ENCODE peak calls at places on chromosomes 2 and 18, in seven cellular contexts. R is RWPE2, N is NCI-H1694 treated with DMSO at 0.1 percent for 48 hours, Z is NCI-H1105, C is AML-193, L is T-cell, P is amniotic stem cell. W is an unnamed sample.

GRCh38 chr2:44952143-44952805 is 10.8 kb downstream of the SIX3 start:
- DNase-seq in R (no peak), L (no peak), N (peak; percentile 21), P (no peak), Z (no peak), C (no peak), W (peak; percentile 87)

GRCh38 chr2:203732072-203732952 is 25.9 kb downstream of the CD28 start:
- DNase-seq in C (no peak), Z (no peak), L (no peak), R (no peak), N (no peak), P (no peak), W (no peak)

GRCh38 chr18:53795061-53795460 is 429.4 kb downstream of the MBD2 start:
- DNase-seq in P (no peak), C (no peak), N (no peak), L (no peak), Z (no peak), R (no peak), W (no peak)

GRCh38 chr18:64119916-64120315 is 29.0 kb downstream of the LINC00305 start:
- DNase-seq in N (peak; percentile 4), Z (peak; percentile 9), R (no peak), L (no peak), P (no peak), C (no peak), W (no peak)

GRCh38 chr2:36489296-36489695 is 108.7 kb downstream of the FEZ2 start:
- DNase-seq in P (peak; percentile 19), Z (no peak), C (no peak), N (no peak), L (no peak), R (no peak), W (peak; percentile 34)

GRCh38 chr2:3728104-3729054 is 25.0 kb downstream of the DCDC2C start:
- DNase-seq in Z (peak; percentile 28), L (no peak), N (peak; percentile 82), P (peak; percentile 17), R (no peak), C (peak; percentile 44), W (peak; percentile 44)

GRCh38 chr18:79637181-79637920 is 42.3 kb upstream of the CTDP1 start:
- DNase-seq in R (no peak), L (no peak), N (no peak), P (no peak), C (no peak), Z (no peak), W (no peak)

GRCh38 chr2:207772081-207772843 is 2.6 kb upstream of the FZD5 start:
- DNase-seq in N (no peak), Z (no peak), L (no peak), P (no peak), R (no peak), C (no peak), W (no peak)

GRCh38 chr2:239817011-239817490 is 208.1 kb downstream of the NDUFA10 start:
- DNase-seq in N (no peak), L (no peak), C (no peak), R (no peak), Z (no peak), P (no peak), W (no peak)